ENCODE peak calls at places on chromosomes 3 and 15, in seven cellular contexts. One of them, this sample, is unnamed.

GRCh38 chr15:38670142-38671002 is 105.8 kb upstream of the RASGRP1 start:
- DNase-seq in kidney tubule cell: peak; percentile 10
- DNase-seq in upper lobe of right lung: no peak
- DNase-seq in H4: no peak
- DNase-seq in SW 1271: no peak
- DNase-seq in GM23338: no peak
- DNase-seq in GM13977: no peak
- DNase-seq in this sample: peak; percentile 53

GRCh38 chr3:14389133-14390115 is 13.0 kb upstream of the SLC6A6 start:
- DNase-seq in kidney tubule cell: no peak
- DNase-seq in upper lobe of right lung: no peak
- DNase-seq in H4: no peak
- DNase-seq in SW 1271: no peak
- DNase-seq in GM23338: no peak
- DNase-seq in GM13977: no peak
- DNase-seq in this sample: no peak

GRCh38 chr15:42385206-42385979 is 26.1 kb downstream of the CAPN3 start:
- DNase-seq in kidney tubule cell: peak; percentile 50
- DNase-seq in upper lobe of right lung: peak; percentile 13
- DNase-seq in H4: peak; percentile 21
- DNase-seq in SW 1271: no peak
- DNase-seq in GM23338: peak; percentile 90
- DNase-seq in GM13977: peak; percentile 60
- DNase-seq in this sample: peak; percentile 61

GRCh38 chr3:185715091-185715490 is 109.8 kb downstream of the IGF2BP2 start:
- DNase-seq in kidney tubule cell: peak; percentile 83
- DNase-seq in upper lobe of right lung: no peak
- DNase-seq in H4: no peak
- DNase-seq in SW 1271: no peak
- DNase-seq in GM23338: peak; percentile 94
- DNase-seq in GM13977: no peak
- DNase-seq in this sample: no peak

GRCh38 chr15:29534378-29534777 is 264.8 kb upstream of the NSMCE3 start:
- DNase-seq in kidney tubule cell: peak; percentile 35
- DNase-seq in upper lobe of right lung: no peak
- DNase-seq in H4: no peak
- DNase-seq in SW 1271: no peak
- DNase-seq in GM23338: no peak
- DNase-seq in GM13977: no peak
- DNase-seq in this sample: no peak

GRCh38 chr15:56772868-56773639 is 39.7 kb upstream of the ZNF280D start:
- DNase-seq in kidney tubule cell: peak; percentile 51
- DNase-seq in upper lobe of right lung: no peak
- DNase-seq in H4: no peak
- DNase-seq in SW 1271: no peak
- DNase-seq in GM23338: peak; percentile 61
- DNase-seq in GM13977: no peak
- DNase-seq in this sample: no peak

GRCh38 chr3:143123353-143123974 is 3.9 kb downstream of the CHST2 start:
- DNase-seq in kidney tubule cell: no peak
- DNase-seq in upper lobe of right lung: no peak
- DNase-seq in H4: no peak
- DNase-seq in SW 1271: no peak
- DNase-seq in GM23338: no peak
- DNase-seq in GM13977: peak; percentile 31
- DNase-seq in this sample: no peak

GRCh38 chr3:174330303-174330702 is 528.8 kb upstream of the NAALADL2 start:
- DNase-seq in kidney tubule cell: peak; percentile 71
- DNase-seq in upper lobe of right lung: no peak
- DNase-seq in H4: peak; percentile 17
- DNase-seq in SW 1271: peak; percentile 5
- DNase-seq in GM23338: no peak
- DNase-seq in GM13977: no peak
- DNase-seq in this sample: no peak

GRCh38 chr3:119700269-119700919 is 2.4 kb upstream of the CFAP91 start:
- DNase-seq in kidney tubule cell: peak; percentile 91
- DNase-seq in upper lobe of right lung: no peak
- DNase-seq in H4: peak; percentile 42
- DNase-seq in SW 1271: no peak
- DNase-seq in GM23338: no peak
- DNase-seq in GM13977: peak; percentile 26
- DNase-seq in this sample: no peak

GRCh38 chr15:99618941-99619411 is 53.2 kb downstream of the MEF2A start:
- DNase-seq in kidney tubule cell: peak; percentile 57
- DNase-seq in upper lobe of right lung: no peak
- DNase-seq in H4: no peak
- DNase-seq in SW 1271: no peak
- DNase-seq in GM23338: peak; percentile 48
- DNase-seq in GM13977: no peak
- DNase-seq in this sample: no peak

GRCh38 chr3:186869253-186870235 is 27.0 kb downstream of the ADIPOQ start:
- DNase-seq in kidney tubule cell: no peak
- DNase-seq in upper lobe of right lung: no peak
- DNase-seq in H4: no peak
- DNase-seq in SW 1271: no peak
- DNase-seq in GM23338: no peak
- DNase-seq in GM13977: no peak
- DNase-seq in this sample: no peak

GRCh38 chr15:60005352-60006202 is 1.5 kb downstream of the FOXB1 start:
- DNase-seq in kidney tubule cell: no peak
- DNase-seq in upper lobe of right lung: no peak
- DNase-seq in H4: no peak
- DNase-seq in SW 1271: no peak
- DNase-seq in GM23338: peak; percentile 41
- DNase-seq in GM13977: peak; percentile 21
- DNase-seq in this sample: no peak

GRCh38 chr15:49121901-49122300 is 33.5 kb downstream of the COPS2 start:
- DNase-seq in kidney tubule cell: no peak
- DNase-seq in upper lobe of right lung: no peak
- DNase-seq in H4: no peak
- DNase-seq in SW 1271: no peak
- DNase-seq in GM23338: no peak
- DNase-seq in GM13977: no peak
- DNase-seq in this sample: no peak

GRCh38 chr3:127674099-127674792 is 1.5 kb downstream of the ABTB1 start:
- DNase-seq in kidney tubule cell: no peak
- DNase-seq in upper lobe of right lung: peak; percentile 53
- DNase-seq in H4: no peak
- DNase-seq in SW 1271: no peak
- DNase-seq in GM23338: no peak
- DNase-seq in GM13977: no peak
- DNase-seq in this sample: no peak

GRCh38 chr3:51967384-51968174 is at the start of gene PCBP4:
- DNase-seq in kidney tubule cell: peak; percentile 68
- DNase-seq in upper lobe of right lung: peak; percentile 78
- DNase-seq in H4: no peak
- DNase-seq in SW 1271: no peak
- DNase-seq in GM23338: peak; percentile 70
- DNase-seq in GM13977: peak; percentile 72
- DNase-seq in this sample: no peak

GRCh38 chr3:129112308-129113052 is 9.1 kb downstream of the RAB43 start:
- DNase-seq in kidney tubule cell: peak; percentile 66
- DNase-seq in upper lobe of right lung: no peak
- DNase-seq in H4: no peak
- DNase-seq in SW 1271: no peak
- DNase-seq in GM23338: no peak
- DNase-seq in GM13977: no peak
- DNase-seq in this sample: no peak

GRCh38 chr3:79845546-79845945 is 77.7 kb upstream of the ROBO1 start:
- DNase-seq in kidney tubule cell: no peak
- DNase-seq in upper lobe of right lung: no peak
- DNase-seq in H4: no peak
- DNase-seq in SW 1271: no peak
- DNase-seq in GM23338: no peak
- DNase-seq in GM13977: no peak
- DNase-seq in this sample: no peak

GRCh38 chr15:73956276-73957086 is 30.2 kb downstream of the LOXL1 start:
- DNase-seq in kidney tubule cell: peak; percentile 97
- DNase-seq in upper lobe of right lung: no peak
- DNase-seq in H4: peak; percentile 97
- DNase-seq in SW 1271: peak; percentile 100
- DNase-seq in GM23338: no peak
- DNase-seq in GM13977: no peak
- DNase-seq in this sample: no peak

GRCh38 chr15:63187589-63188226 is 1.7 kb upstream of the RAB8B start:
- DNase-seq in kidney tubule cell: peak; percentile 52
- DNase-seq in upper lobe of right lung: no peak
- DNase-seq in H4: no peak
- DNase-seq in SW 1271: no peak
- DNase-seq in GM23338: no peak
- DNase-seq in GM13977: no peak
- DNase-seq in this sample: no peak

GRCh38 chr3:11391930-11392688 is 119.9 kb downstream of the ATG7 start:
- DNase-seq in kidney tubule cell: peak; percentile 18
- DNase-seq in upper lobe of right lung: no peak
- DNase-seq in H4: peak; percentile 72
- DNase-seq in SW 1271: no peak
- DNase-seq in GM23338: no peak
- DNase-seq in GM13977: no peak
- DNase-seq in this sample: no peak

GRCh38 chr3:11452988-11453847 is 181.0 kb downstream of the ATG7 start:
- DNase-seq in kidney tubule cell: peak; percentile 66
- DNase-seq in upper lobe of right lung: no peak
- DNase-seq in H4: peak; percentile 21
- DNase-seq in SW 1271: no peak
- DNase-seq in GM23338: no peak
- DNase-seq in GM13977: no peak
- DNase-seq in this sample: no peak

GRCh38 chr3:127847236-127847720 is 25.0 kb upstream of the MGLL start:
- DNase-seq in kidney tubule cell: no peak
- DNase-seq in upper lobe of right lung: no peak
- DNase-seq in H4: no peak
- DNase-seq in SW 1271: no peak
- DNase-seq in GM23338: no peak
- DNase-seq in GM13977: no peak
- DNase-seq in this sample: no peak

GRCh38 chr15:77867266-77868047 is 210.1 kb downstream of the TBC1D2B start:
- DNase-seq in kidney tubule cell: no peak
- DNase-seq in upper lobe of right lung: peak; percentile 40
- DNase-seq in H4: no peak
- DNase-seq in SW 1271: no peak
- DNase-seq in GM23338: no peak
- DNase-seq in GM13977: no peak
- DNase-seq in this sample: no peak

GRCh38 chr3:48364840-48365239 is 7.2 kb upstream of the FBXW12 start:
- DNase-seq in kidney tubule cell: no peak
- DNase-seq in upper lobe of right lung: no peak
- DNase-seq in H4: no peak
- DNase-seq in SW 1271: no peak
- DNase-seq in GM23338: no peak
- DNase-seq in GM13977: no peak
- DNase-seq in this sample: no peak

GRCh38 chr15:33104276-33104675 is 90.2 kb downstream of the FMN1 start:
- DNase-seq in kidney tubule cell: peak; percentile 53
- DNase-seq in upper lobe of right lung: no peak
- DNase-seq in H4: peak; percentile 21
- DNase-seq in SW 1271: no peak
- DNase-seq in GM23338: no peak
- DNase-seq in GM13977: no peak
- DNase-seq in this sample: no peak

GRCh38 chr3:154427685-154428291 is 2.2 kb downstream of the GPR149 start:
- DNase-seq in kidney tubule cell: no peak
- DNase-seq in upper lobe of right lung: peak; percentile 61
- DNase-seq in H4: no peak
- DNase-seq in SW 1271: no peak
- DNase-seq in GM23338: peak; percentile 65
- DNase-seq in GM13977: no peak
- DNase-seq in this sample: no peak

GRCh38 chr3:169578381-169578780 is 85.1 kb downstream of the MECOM start:
- DNase-seq in kidney tubule cell: no peak
- DNase-seq in upper lobe of right lung: no peak
- DNase-seq in H4: no peak
- DNase-seq in SW 1271: no peak
- DNase-seq in GM23338: no peak
- DNase-seq in GM13977: no peak
- DNase-seq in this sample: no peak

GRCh38 chr3:34568766-34569165 is 770.3 kb downstream of the PDCD6IP start:
- DNase-seq in kidney tubule cell: no peak
- DNase-seq in upper lobe of right lung: no peak
- DNase-seq in H4: no peak
- DNase-seq in SW 1271: no peak
- DNase-seq in GM23338: no peak
- DNase-seq in GM13977: no peak
- DNase-seq in this sample: no peak

GRCh38 chr3:66196633-66197032 is 24.2 kb upstream of the SLC25A26 start:
- DNase-seq in kidney tubule cell: no peak
- DNase-seq in upper lobe of right lung: no peak
- DNase-seq in H4: no peak
- DNase-seq in SW 1271: no peak
- DNase-seq in GM23338: no peak
- DNase-seq in GM13977: no peak
- DNase-seq in this sample: no peak

GRCh38 chr15:73632670-73633058 is 525 bp downstream of the NPTN start:
- DNase-seq in kidney tubule cell: no peak
- DNase-seq in upper lobe of right lung: no peak
- DNase-seq in H4: no peak
- DNase-seq in SW 1271: no peak
- DNase-seq in GM23338: peak; percentile 32
- DNase-seq in GM13977: peak; percentile 19
- DNase-seq in this sample: no peak

GRCh38 chr15:97525809-97526208 is 434.7 kb upstream of the ARRDC4 start:
- DNase-seq in kidney tubule cell: peak; percentile 21
- DNase-seq in upper lobe of right lung: no peak
- DNase-seq in H4: no peak
- DNase-seq in SW 1271: no peak
- DNase-seq in GM23338: no peak
- DNase-seq in GM13977: no peak
- DNase-seq in this sample: no peak

GRCh38 chr3:102332934-102333333 is 101.9 kb upstream of the ZPLD1 start:
- DNase-seq in kidney tubule cell: no peak
- DNase-seq in upper lobe of right lung: no peak
- DNase-seq in H4: no peak
- DNase-seq in SW 1271: no peak
- DNase-seq in GM23338: no peak
- DNase-seq in GM13977: no peak
- DNase-seq in this sample: no peak